ENCODE peak calls at places on chromosomes 1 and 21, in five cellular contexts. R, Z, X, Y and W are unnamed samples.

GRCh38 chr1:170664283-170664827 is 424 bp downstream of the PRRX1 start:
- DNase-seq in Y (no peak), Z (no peak), X (peak), R (peak), W (no peak)

GRCh38 chr1:27563407-27564263 is 40.3 kb downstream of the AHDC1 start:
- DNase-seq in Y (no peak), Z (no peak), R (peak), X (peak), W (no peak)

GRCh38 chr1:19758227-19758830 is 41.4 kb downstream of the TMCO4 start:
- DNase-seq in Z (no peak), R (no peak), Y (no peak), X (no peak), W (no peak)

GRCh38 chr1:30878559-30878958 is 30.0 kb downstream of the SDC3 start:
- DNase-seq in Y (no peak), Z (no peak), X (no peak), R (no peak), W (no peak)

GRCh38 chr21:44382536-44382935 is 29.1 kb downstream of the TRPM2 start:
- DNase-seq in Z (no peak), R (no peak), Y (no peak), X (no peak), W (no peak)

GRCh38 chr21:33028759-33029511 is 3.2 kb downstream of the OLIG2 start:
- DNase-seq in Y (no peak), R (no peak), Z (no peak), X (no peak), W (no peak)

GRCh38 chr1:227938911-227939790 is 8.6 kb downstream of the WNT9A start:
- DNase-seq in R (peak), X (no peak), Z (no peak), Y (no peak), W (no peak)

GRCh38 chr1:175877939-175878730 is 134.7 kb upstream of the TNR start:
- DNase-seq in Y (no peak), R (no peak), X (no peak), Z (no peak), W (no peak)

GRCh38 chr1:21289700-21290545 is at the start of gene ECE1:
- DNase-seq in Y (no peak), Z (peak), X (peak), R (peak), W (no peak)

GRCh38 chr1:6724517-6725141 is 23.0 kb upstream of the DNAJC11 start:
- DNase-seq in Y (no peak), X (no peak), Z (no peak), R (no peak), W (no peak)

GRCh38 chr1:67840449-67840848 is 7.2 kb upstream of the GNG12 start:
- DNase-seq in Z (no peak), R (no peak), X (no peak), Y (no peak), W (no peak)

GRCh38 chr21:45341779-45342178 is 54.1 kb upstream of the POFUT2 start:
- DNase-seq in R (no peak), Z (no peak), X (peak), Y (no peak), W (no peak)

GRCh38 chr1:107787299-107787698 is 177.7 kb downstream of the VAV3 start:
- DNase-seq in Y (no peak), Z (no peak), R (no peak), X (peak), W (no peak)

GRCh38 chr1:219460561-219461511 is 152.1 kb downstream of the ZC3H11B start:
- DNase-seq in Y (no peak), R (no peak), Z (no peak), X (no peak), W (no peak)

GRCh38 chr1:21922103-21923014 is 14.8 kb downstream of the HSPG2 start:
- DNase-seq in R (no peak), Z (no peak), Y (no peak), X (no peak), W (no peak)

GRCh38 chr1:39158330-39159086 is 46.0 kb upstream of the MACF1 start:
- DNase-seq in R (no peak), X (no peak), Z (peak), Y (no peak), W (no peak)

GRCh38 chr1:208231929-208232360 is 12.2 kb downstream of the PLXNA2 start:
- DNase-seq in X (peak), Y (no peak), Z (no peak), R (no peak), W (no peak)

GRCh38 chr1:7373936-7374760 is 396.9 kb upstream of the VAMP3 start:
- DNase-seq in R (no peak), Y (no peak), X (no peak), Z (no peak), W (no peak)

GRCh38 chr1:40743860-40744259 is 39.7 kb upstream of the KCNQ4 start:
- DNase-seq in R (no peak), Y (no peak), Z (no peak), X (no peak), W (no peak)

GRCh38 chr1:168640184-168640583 is 63.8 kb downstream of the XCL1 start:
- DNase-seq in R (no peak), X (no peak), Z (no peak), Y (no peak), W (no peak)

GRCh38 chr1:6870571-6870970 is 85.3 kb downstream of the CAMTA1 start:
- DNase-seq in R (no peak), X (no peak), Z (no peak), Y (no peak), W (no peak)

GRCh38 chr1:29240400-29240837 is 4.1 kb downstream of the PTPRU start:
- DNase-seq in Z (peak), R (no peak), Y (no peak), X (peak), W (peak)

GRCh38 chr1:26212726-26213125 is 21.3 kb upstream of the CEP85 start:
- DNase-seq in R (no peak), Z (no peak), X (no peak), Y (no peak), W (no peak)

GRCh38 chr1:30719406-30720270 is 3.7 kb downstream of the MATN1 start:
- DNase-seq in Y (no peak), X (no peak), Z (peak), R (no peak), W (no peak)

GRCh38 chr1:7541629-7542028 is 229.5 kb upstream of the VAMP3 start:
- DNase-seq in Z (no peak), Y (no peak), X (no peak), R (no peak), W (no peak)

GRCh38 chr1:193310569-193310968 is 124.2 kb upstream of the B3GALT2 start:
- DNase-seq in R (no peak), Y (no peak), X (peak), Z (no peak), W (no peak)

GRCh38 chr1:20538227-20538626 is 14.1 kb upstream of the FAM43B start:
- DNase-seq in Y (no peak), Z (no peak), X (peak), R (no peak), W (no peak)

GRCh38 chr1:34283142-34283541 is 106.4 kb downstream of the C1orf94 start:
- DNase-seq in Z (no peak), R (no peak), X (no peak), Y (no peak), W (no peak)

GRCh38 chr1:153260980-153261792 is 1.7 kb downstream of the LORICRIN start:
- DNase-seq in X (peak), Z (no peak), R (peak), Y (peak), W (no peak)

GRCh38 chr1:35062518-35063196 is 16.5 kb upstream of the ZMYM1 start:
- DNase-seq in Z (no peak), X (peak), R (no peak), Y (no peak), W (no peak)

GRCh38 chr1:202189012-202189790 is 4.4 kb upstream of the LGR6 start:
- DNase-seq in Y (peak), X (peak), Z (peak), R (peak), W (peak)

GRCh38 chr21:33451634-33452071 is 28.1 kb downstream of the TMEM50B start:
- DNase-seq in Y (no peak), R (no peak), X (no peak), Z (no peak), W (no peak)

GRCh38 chr1:205285391-205286101 is 36.0 kb downstream of the NUAK2 start:
- DNase-seq in X (peak), Y (no peak), R (no peak), Z (no peak), W (no peak)

GRCh38 chr1:202155478-202156021 is 4.9 kb downstream of the PTPN7 start:
- DNase-seq in R (peak), Y (no peak), X (peak), Z (no peak), W (no peak)